ENCODE peak calls at places on chromosomes 3 and 15, in seven cellular contexts. One of them, this sample, is unnamed.

GRCh38 chr15:63080638-63081250 is 38.2 kb downstream of the TPM1 start:
- DNase-seq in GM23338: no peak
- DNase-seq in GM23248: peak; percentile 29
- DNase-seq in GM12878: no peak
- DNase-seq in neuronal stem cell: no peak
- DNase-seq in MM.1S: no peak
- DNase-seq in PC-3: no peak
- DNase-seq in this sample: no peak

GRCh38 chr3:98902341-98902740 is 846 bp upstream of the DCBLD2 start:
- DNase-seq in GM23338: no peak
- DNase-seq in GM23248: no peak
- DNase-seq in GM12878: no peak
- DNase-seq in neuronal stem cell: no peak
- DNase-seq in MM.1S: no peak
- DNase-seq in PC-3: no peak
- DNase-seq in this sample: no peak

GRCh38 chr3:15043772-15044171 is 21.3 kb downstream of the MRPS25 start:
- DNase-seq in GM23338: no peak
- DNase-seq in GM23248: no peak
- DNase-seq in GM12878: no peak
- DNase-seq in neuronal stem cell: no peak
- DNase-seq in MM.1S: no peak
- DNase-seq in PC-3: no peak
- DNase-seq in this sample: no peak

GRCh38 chr15:67174864-67175573 is 79.4 kb downstream of the AAGAB start:
- DNase-seq in GM23338: no peak
- DNase-seq in GM23248: peak; percentile 65
- DNase-seq in GM12878: no peak
- DNase-seq in neuronal stem cell: no peak
- DNase-seq in MM.1S: no peak
- DNase-seq in PC-3: peak; percentile 94
- DNase-seq in this sample: peak; percentile 99

GRCh38 chr3:39205131-39205530 is 12.7 kb upstream of the XIRP1 start:
- DNase-seq in GM23338: no peak
- DNase-seq in GM23248: no peak
- DNase-seq in GM12878: no peak
- DNase-seq in neuronal stem cell: no peak
- DNase-seq in MM.1S: no peak
- DNase-seq in PC-3: no peak
- DNase-seq in this sample: no peak

GRCh38 chr3:183375787-183376186 is 52.6 kb downstream of the MCF2L2 start:
- DNase-seq in GM23338: no peak
- DNase-seq in GM23248: no peak
- DNase-seq in GM12878: no peak
- DNase-seq in neuronal stem cell: no peak
- DNase-seq in MM.1S: no peak
- DNase-seq in PC-3: no peak
- DNase-seq in this sample: no peak

GRCh38 chr15:67570875-67571642 is 28.6 kb downstream of the MAP2K5 start:
- DNase-seq in GM23338: no peak
- DNase-seq in GM23248: no peak
- DNase-seq in GM12878: no peak
- DNase-seq in neuronal stem cell: no peak
- DNase-seq in MM.1S: no peak
- DNase-seq in PC-3: peak; percentile 51
- DNase-seq in this sample: no peak

GRCh38 chr3:43379343-43379742 is 93.0 kb downstream of the SNRK start:
- DNase-seq in GM23338: no peak
- DNase-seq in GM23248: peak; percentile 72
- DNase-seq in GM12878: no peak
- DNase-seq in neuronal stem cell: no peak
- DNase-seq in MM.1S: no peak
- DNase-seq in PC-3: no peak
- DNase-seq in this sample: no peak

GRCh38 chr3:53264718-53265117 is 8.9 kb upstream of the TKT start:
- DNase-seq in GM23338: no peak
- DNase-seq in GM23248: no peak
- DNase-seq in GM12878: no peak
- DNase-seq in neuronal stem cell: no peak
- DNase-seq in MM.1S: no peak
- DNase-seq in PC-3: peak; percentile 85
- DNase-seq in this sample: no peak

GRCh38 chr3:140472621-140473020 is 205.2 kb upstream of the TRIM42 start:
- DNase-seq in GM23338: no peak
- DNase-seq in GM23248: no peak
- DNase-seq in GM12878: no peak
- DNase-seq in neuronal stem cell: no peak
- DNase-seq in MM.1S: no peak
- DNase-seq in PC-3: peak; percentile 19
- DNase-seq in this sample: no peak

GRCh38 chr3:123276346-123276745 is 74.6 kb downstream of the SEC22A start:
- DNase-seq in GM23338: no peak
- DNase-seq in GM23248: no peak
- DNase-seq in GM12878: no peak
- DNase-seq in neuronal stem cell: no peak
- DNase-seq in MM.1S: no peak
- DNase-seq in PC-3: no peak
- DNase-seq in this sample: no peak

GRCh38 chr3:44418549-44418948 is 58.9 kb downstream of the ZNF445 start:
- DNase-seq in GM23338: peak; percentile 67
- DNase-seq in GM23248: no peak
- DNase-seq in GM12878: no peak
- DNase-seq in neuronal stem cell: no peak
- DNase-seq in MM.1S: no peak
- DNase-seq in PC-3: peak; percentile 10
- DNase-seq in this sample: no peak

GRCh38 chr3:71955549-71956373 is 170.8 kb upstream of the PROK2 start:
- DNase-seq in GM23338: peak; percentile 84
- DNase-seq in GM23248: peak; percentile 89
- DNase-seq in GM12878: peak; percentile 61
- DNase-seq in neuronal stem cell: peak; percentile 51
- DNase-seq in MM.1S: peak; percentile 24
- DNase-seq in PC-3: peak; percentile 85
- DNase-seq in this sample: peak; percentile 48

GRCh38 chr3:65252266-65252665 is 564.5 kb upstream of the ADAMTS9 start:
- DNase-seq in GM23338: no peak
- DNase-seq in GM23248: no peak
- DNase-seq in GM12878: no peak
- DNase-seq in neuronal stem cell: no peak
- DNase-seq in MM.1S: no peak
- DNase-seq in PC-3: no peak
- DNase-seq in this sample: no peak

GRCh38 chr3:87491843-87492242 is 215.5 kb upstream of the POU1F1 start:
- DNase-seq in GM23338: no peak
- DNase-seq in GM23248: peak; percentile 28
- DNase-seq in GM12878: no peak
- DNase-seq in neuronal stem cell: no peak
- DNase-seq in MM.1S: no peak
- DNase-seq in PC-3: peak; percentile 21
- DNase-seq in this sample: no peak

GRCh38 chr15:78054971-78055370 is 22.5 kb downstream of the TBC1D2B start:
- DNase-seq in GM23338: no peak
- DNase-seq in GM23248: no peak
- DNase-seq in GM12878: no peak
- DNase-seq in neuronal stem cell: no peak
- DNase-seq in MM.1S: no peak
- DNase-seq in PC-3: no peak
- DNase-seq in this sample: no peak

GRCh38 chr3:98814799-98815450 is 51.8 kb downstream of the ST3GAL6 start:
- DNase-seq in GM23338: no peak
- DNase-seq in GM23248: peak; percentile 77
- DNase-seq in GM12878: no peak
- DNase-seq in neuronal stem cell: no peak
- DNase-seq in MM.1S: no peak
- DNase-seq in PC-3: peak; percentile 78
- DNase-seq in this sample: peak; percentile 66

GRCh38 chr15:66834863-66835557 is 133.0 kb downstream of the SMAD6 start:
- DNase-seq in GM23338: peak; percentile 82
- DNase-seq in GM23248: no peak
- DNase-seq in GM12878: no peak
- DNase-seq in neuronal stem cell: peak; percentile 69
- DNase-seq in MM.1S: no peak
- DNase-seq in PC-3: no peak
- DNase-seq in this sample: no peak

GRCh38 chr3:138456961-138457862 is 22.8 kb downstream of the ESYT3 start:
- DNase-seq in GM23338: no peak
- DNase-seq in GM23248: no peak
- DNase-seq in GM12878: no peak
- DNase-seq in neuronal stem cell: no peak
- DNase-seq in MM.1S: no peak
- DNase-seq in PC-3: no peak
- DNase-seq in this sample: no peak

GRCh38 chr15:101244039-101244781 is 7.6 kb downstream of the CHSY1 start:
- DNase-seq in GM23338: no peak
- DNase-seq in GM23248: no peak
- DNase-seq in GM12878: no peak
- DNase-seq in neuronal stem cell: no peak
- DNase-seq in MM.1S: no peak
- DNase-seq in PC-3: no peak
- DNase-seq in this sample: no peak

GRCh38 chr3:57091471-57091870 is 31.0 kb downstream of the SPATA12 start:
- DNase-seq in GM23338: no peak
- DNase-seq in GM23248: peak; percentile 69
- DNase-seq in GM12878: no peak
- DNase-seq in neuronal stem cell: no peak
- DNase-seq in MM.1S: no peak
- DNase-seq in PC-3: no peak
- DNase-seq in this sample: no peak

DNA sequence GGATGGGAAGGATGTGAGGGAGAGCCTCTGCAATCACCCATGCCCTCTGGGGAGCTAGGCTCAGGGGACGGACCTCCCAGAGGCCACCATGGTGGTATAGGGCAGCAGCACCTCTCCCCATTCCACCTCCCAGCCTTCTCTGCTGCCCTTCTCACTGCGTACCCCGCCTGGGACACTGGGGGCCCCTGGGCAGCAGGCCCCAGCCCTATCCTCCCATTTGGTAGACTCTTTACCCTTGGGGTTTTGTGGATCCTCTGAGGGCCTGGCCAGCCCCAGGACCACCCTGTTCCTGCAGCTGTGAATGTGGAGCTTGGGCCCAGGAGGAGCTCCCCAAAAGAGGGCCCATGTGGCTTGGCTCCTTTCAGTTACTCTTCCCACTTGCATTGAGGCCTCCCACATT is 131.9 kb downstream of the DNAJB8 start:
- DNase-seq in GM23338: no peak
- DNase-seq in GM23248: no peak
- DNase-seq in GM12878: no peak
- DNase-seq in neuronal stem cell: no peak
- DNase-seq in MM.1S: no peak
- DNase-seq in PC-3: no peak
- DNase-seq in this sample: no peak
- H3K4me2 ChIP-seq in GM23338: no peak overlapping the region
- H3K4me2 ChIP-seq in GM23248: no peak overlapping the region
- H3K4me2 ChIP-seq in GM12878: no peak overlapping the region
- H3K4me2 ChIP-seq in neuronal stem cell: no peak overlapping the region
- H3K4me2 ChIP-seq in MM.1S: no peak overlapping the region
- H3K4me2 ChIP-seq in PC-3: no peak overlapping the region
- H3K4me2 ChIP-seq in this sample: no peak overlapping the region

GRCh38 chr3:129615751-129616281 is 9.3 kb upstream of the PLXND1 start:
- DNase-seq in GM23338: no peak
- DNase-seq in GM23248: peak; percentile 18
- DNase-seq in GM12878: no peak
- DNase-seq in neuronal stem cell: no peak
- DNase-seq in MM.1S: no peak
- DNase-seq in PC-3: no peak
- DNase-seq in this sample: no peak

GRCh38 chr3:129616291-129616690 is 9.8 kb upstream of the PLXND1 start:
- DNase-seq in GM23338: no peak
- DNase-seq in GM23248: no peak
- DNase-seq in GM12878: no peak
- DNase-seq in neuronal stem cell: no peak
- DNase-seq in MM.1S: no peak
- DNase-seq in PC-3: no peak
- DNase-seq in this sample: no peak

GRCh38 chr3:129617381-129618185 is 11.1 kb upstream of the PLXND1 start:
- DNase-seq in GM23338: no peak
- DNase-seq in GM23248: no peak
- DNase-seq in GM12878: no peak
- DNase-seq in neuronal stem cell: no peak
- DNase-seq in MM.1S: no peak
- DNase-seq in PC-3: no peak
- DNase-seq in this sample: no peak

GRCh38 chr3:129618186-129618820 is 11.8 kb upstream of the PLXND1 start:
- DNase-seq in GM23338: no peak
- DNase-seq in GM23248: no peak
- DNase-seq in GM12878: no peak
- DNase-seq in neuronal stem cell: no peak
- DNase-seq in MM.1S: no peak
- DNase-seq in PC-3: no peak
- DNase-seq in this sample: no peak

GRCh38 chr3:129616713-129617112 is 10.2 kb upstream of the PLXND1 start:
- DNase-seq in GM23338: no peak
- DNase-seq in GM23248: peak; percentile 95
- DNase-seq in GM12878: no peak
- DNase-seq in neuronal stem cell: no peak
- DNase-seq in MM.1S: no peak
- DNase-seq in PC-3: no peak
- DNase-seq in this sample: peak; percentile 28
- H3K4me2 ChIP-seq in GM23338: no peak overlapping the region
- H3K4me2 ChIP-seq in GM23248: no peak overlapping the region
- H3K4me2 ChIP-seq in GM12878: no peak overlapping the region
- H3K4me2 ChIP-seq in neuronal stem cell: no peak overlapping the region
- H3K4me2 ChIP-seq in MM.1S: no peak overlapping the region
- H3K4me2 ChIP-seq in PC-3: no peak overlapping the region
- H3K4me2 ChIP-seq in this sample: no peak overlapping the region

GRCh38 chr3:126440709-126440995 is 35.0 kb downstream of the ZXDC start:
- DNase-seq in GM23338: no peak
- DNase-seq in GM23248: no peak
- DNase-seq in GM12878: no peak
- DNase-seq in neuronal stem cell: no peak
- DNase-seq in MM.1S: no peak
- DNase-seq in PC-3: no peak
- DNase-seq in this sample: no peak

GRCh38 chr3:126441256-126441880 is 34.3 kb downstream of the ZXDC start:
- DNase-seq in GM23338: no peak
- DNase-seq in GM23248: no peak
- DNase-seq in GM12878: no peak
- DNase-seq in neuronal stem cell: no peak
- DNase-seq in MM.1S: no peak
- DNase-seq in PC-3: no peak
- DNase-seq in this sample: no peak

GRCh38 chr3:126439346-126439967 is 36.2 kb downstream of the ZXDC start:
- DNase-seq in GM23338: no peak
- DNase-seq in GM23248: no peak
- DNase-seq in GM12878: no peak
- DNase-seq in neuronal stem cell: no peak
- DNase-seq in MM.1S: no peak
- DNase-seq in PC-3: no peak
- DNase-seq in this sample: no peak

GRCh38 chr3:126438746-126439145 is 36.9 kb downstream of the ZXDC start:
- DNase-seq in GM23338: no peak
- DNase-seq in GM23248: no peak
- DNase-seq in GM12878: no peak
- DNase-seq in neuronal stem cell: no peak
- DNase-seq in MM.1S: no peak
- DNase-seq in PC-3: no peak
- DNase-seq in this sample: no peak

GRCh38 chr3:126439968-126440708 is 35.6 kb downstream of the ZXDC start:
- DNase-seq in GM23338: no peak
- DNase-seq in GM23248: no peak
- DNase-seq in GM12878: no peak
- DNase-seq in neuronal stem cell: no peak
- DNase-seq in MM.1S: no peak
- DNase-seq in PC-3: no peak
- DNase-seq in this sample: no peak
- H3K4me2 ChIP-seq in GM23338: no peak overlapping the region
- H3K4me2 ChIP-seq in GM23248: no peak overlapping the region
- H3K4me2 ChIP-seq in GM12878: no peak overlapping the region
- H3K4me2 ChIP-seq in neuronal stem cell: no peak overlapping the region
- H3K4me2 ChIP-seq in MM.1S: no peak overlapping the region
- H3K4me2 ChIP-seq in PC-3: no peak overlapping the region
- H3K4me2 ChIP-seq in this sample: no peak overlapping the region

GRCh38 chr3:21407743-21408142 is 343.3 kb downstream of the ZNF385D start:
- DNase-seq in GM23338: no peak
- DNase-seq in GM23248: no peak
- DNase-seq in GM12878: no peak
- DNase-seq in neuronal stem cell: no peak
- DNase-seq in MM.1S: no peak
- DNase-seq in PC-3: peak; percentile 37
- DNase-seq in this sample: no peak
- H3K4me2 ChIP-seq in GM23338: no peak overlapping the region
- H3K4me2 ChIP-seq in GM23248: no peak overlapping the region
- H3K4me2 ChIP-seq in GM12878: no peak overlapping the region
- H3K4me2 ChIP-seq in neuronal stem cell: no peak overlapping the region
- H3K4me2 ChIP-seq in MM.1S: no peak overlapping the region
- H3K4me2 ChIP-seq in PC-3: no peak overlapping the region
- H3K4me2 ChIP-seq in this sample: no peak overlapping the region

This sample was measured in mammary epithelial cell.